ENCODE peak calls at places on chromosomes 1 and 21, in ten cellular contexts. One of them, this sample, is unnamed.

GRCh38 chr1:167683641-167684502 is 37.9 kb upstream of the MPZL1 start:
- DNase-seq in cardiac muscle cell: peak
- DNase-seq in IMR-90: peak
- DNase-seq in astrocyte: peak
- DNase-seq in GM23338: peak
- DNase-seq in body of pancreas: no peak
- DNase-seq in breast epithelium: no peak
- DNase-seq in uterus: peak
- DNase-seq in neural crest cell: no peak
- DNase-seq in astrocyte of the cerebellum: no peak
- DNase-seq in this sample: no peak

GRCh38 chr1:119188926-119189325 is 48.5 kb upstream of the WARS2 start:
- DNase-seq in uterus: no peak
- DNase-seq in breast epithelium: no peak
- DNase-seq in body of pancreas: no peak
- DNase-seq in astrocyte of the cerebellum: no peak
- DNase-seq in cardiac muscle cell: no peak
- DNase-seq in IMR-90: peak
- DNase-seq in GM23338: no peak
- DNase-seq in astrocyte: no peak
- DNase-seq in neural crest cell: no peak
- DNase-seq in this sample: no peak

GRCh38 chr1:39501666-39502065 is 10.2 kb downstream of the BMP8A start:
- DNase-seq in GM23338: no peak
- DNase-seq in astrocyte of the cerebellum: no peak
- DNase-seq in cardiac muscle cell: no peak
- DNase-seq in uterus: no peak
- DNase-seq in astrocyte: peak
- DNase-seq in IMR-90: peak
- DNase-seq in breast epithelium: no peak
- DNase-seq in body of pancreas: no peak
- DNase-seq in neural crest cell: no peak
- DNase-seq in this sample: no peak

GRCh38 chr1:210598135-210598652 is 269.5 kb downstream of the HHAT start:
- DNase-seq in uterus: no peak
- DNase-seq in astrocyte: peak
- DNase-seq in breast epithelium: no peak
- DNase-seq in IMR-90: peak
- DNase-seq in neural crest cell: no peak
- DNase-seq in astrocyte of the cerebellum: peak
- DNase-seq in GM23338: no peak
- DNase-seq in body of pancreas: peak
- DNase-seq in cardiac muscle cell: no peak
- DNase-seq in this sample: no peak

GRCh38 chr21:45224189-45224938 is 63.3 kb downstream of the POFUT2 start:
- DNase-seq in body of pancreas: no peak
- DNase-seq in astrocyte: no peak
- DNase-seq in astrocyte of the cerebellum: no peak
- DNase-seq in uterus: no peak
- DNase-seq in cardiac muscle cell: no peak
- DNase-seq in IMR-90: peak
- DNase-seq in neural crest cell: no peak
- DNase-seq in breast epithelium: no peak
- DNase-seq in GM23338: no peak
- DNase-seq in this sample: no peak

GRCh38 chr1:231315887-231316286 is 21.8 kb downstream of the EXOC8 start:
- DNase-seq in body of pancreas: peak
- DNase-seq in IMR-90: peak
- DNase-seq in GM23338: peak
- DNase-seq in astrocyte of the cerebellum: no peak
- DNase-seq in neural crest cell: no peak
- DNase-seq in breast epithelium: no peak
- DNase-seq in cardiac muscle cell: peak
- DNase-seq in astrocyte: no peak
- DNase-seq in uterus: no peak
- DNase-seq in this sample: peak

GRCh38 chr1:212311836-212312497 is 26.8 kb downstream of the PPP2R5A start:
- DNase-seq in astrocyte of the cerebellum: no peak
- DNase-seq in cardiac muscle cell: no peak
- DNase-seq in GM23338: no peak
- DNase-seq in IMR-90: peak
- DNase-seq in breast epithelium: no peak
- DNase-seq in neural crest cell: no peak
- DNase-seq in uterus: no peak
- DNase-seq in body of pancreas: no peak
- DNase-seq in astrocyte: peak
- DNase-seq in this sample: no peak

GRCh38 chr21:25881524-25882376 is 147.0 kb downstream of the GABPA start:
- DNase-seq in breast epithelium: peak
- DNase-seq in GM23338: peak
- DNase-seq in uterus: peak
- DNase-seq in astrocyte of the cerebellum: peak
- DNase-seq in body of pancreas: peak
- DNase-seq in neural crest cell: peak
- DNase-seq in IMR-90: peak
- DNase-seq in cardiac muscle cell: peak
- DNase-seq in astrocyte: peak
- DNase-seq in this sample: peak

GRCh38 chr1:243407284-243408018 is 151.6 kb downstream of the SDCCAG8 start:
- DNase-seq in cardiac muscle cell: no peak
- DNase-seq in neural crest cell: no peak
- DNase-seq in IMR-90: peak
- DNase-seq in GM23338: no peak
- DNase-seq in breast epithelium: no peak
- DNase-seq in astrocyte of the cerebellum: no peak
- DNase-seq in body of pancreas: no peak
- DNase-seq in uterus: no peak
- DNase-seq in astrocyte: peak
- DNase-seq in this sample: no peak

GRCh38 chr1:180773210-180773865 is 139.4 kb upstream of the KIAA1614 start:
- DNase-seq in GM23338: no peak
- DNase-seq in neural crest cell: no peak
- DNase-seq in astrocyte of the cerebellum: no peak
- DNase-seq in astrocyte: peak
- DNase-seq in breast epithelium: no peak
- DNase-seq in cardiac muscle cell: no peak
- DNase-seq in uterus: no peak
- DNase-seq in IMR-90: peak
- DNase-seq in body of pancreas: no peak
- DNase-seq in this sample: no peak

DNA sequence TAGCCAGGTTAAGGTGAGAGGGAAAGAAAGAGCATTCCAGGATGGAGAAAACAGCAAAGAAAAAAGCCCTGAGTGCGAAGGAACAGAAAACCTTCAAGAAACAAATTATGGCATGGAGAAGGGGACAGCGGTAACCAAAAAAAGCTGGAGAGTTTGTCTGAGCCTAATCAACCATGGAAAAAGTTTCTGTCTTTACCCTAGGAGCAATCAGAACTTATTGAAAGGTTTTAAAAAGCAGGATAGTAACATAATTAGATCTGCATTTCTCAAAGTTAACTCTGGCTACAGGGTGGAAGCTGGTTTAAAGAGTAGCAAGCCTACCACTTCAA is 26.1 kb upstream of the HPDL start:
- DNase-seq in body of pancreas: no peak
- DNase-seq in cardiac muscle cell: no peak
- DNase-seq in breast epithelium: no peak
- DNase-seq in GM23338: no peak
- DNase-seq in astrocyte: no peak
- DNase-seq in astrocyte of the cerebellum: no peak
- DNase-seq in IMR-90: no peak
- DNase-seq in uterus: no peak
- DNase-seq in neural crest cell: no peak
- DNase-seq in this sample: no peak
- TF ChIP-seq CTCF in body of pancreas: no peak
- TF ChIP-seq CTCF in cardiac muscle cell: no peak
- TF ChIP-seq CTCF in breast epithelium: no peak
- TF ChIP-seq CTCF in GM23338: no peak
- TF ChIP-seq CTCF in astrocyte: no peak
- TF ChIP-seq CTCF in astrocyte of the cerebellum: no peak
- TF ChIP-seq CTCF in IMR-90: no peak
- TF ChIP-seq CTCF in uterus: no peak
- TF ChIP-seq CTCF in neural crest cell: no peak
- TF ChIP-seq CTCF in this sample: no peak

DNA sequence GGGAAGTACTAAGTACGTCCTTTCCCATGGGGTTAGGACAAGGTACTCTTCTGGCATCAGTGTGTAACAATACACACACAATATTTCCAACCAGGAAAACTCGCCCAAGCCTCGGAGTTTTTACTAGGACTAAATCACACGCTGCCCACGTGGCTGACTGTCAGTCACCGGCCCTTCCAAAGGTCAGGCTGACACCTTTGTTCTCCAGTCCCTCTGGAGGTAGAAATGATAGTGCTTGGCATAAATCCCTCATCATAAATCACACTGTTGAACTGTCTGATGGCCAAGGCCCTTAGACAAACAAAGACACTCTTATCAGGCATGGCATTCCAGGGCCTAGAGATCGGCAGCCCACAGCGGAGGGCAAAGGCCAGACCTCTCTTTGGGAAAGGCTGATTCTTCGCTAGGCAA is 16.9 kb upstream of the SLAMF9 start:
- DNase-seq in breast epithelium: no peak
- DNase-seq in body of pancreas: peak
- DNase-seq in IMR-90: no peak
- DNase-seq in neural crest cell: no peak
- DNase-seq in uterus: no peak
- DNase-seq in GM23338: no peak
- DNase-seq in astrocyte: no peak
- DNase-seq in astrocyte of the cerebellum: no peak
- DNase-seq in cardiac muscle cell: peak
- DNase-seq in this sample: no peak
- TF ChIP-seq CTCF in breast epithelium: no peak
- TF ChIP-seq CTCF in body of pancreas: no peak
- TF ChIP-seq CTCF in IMR-90: no peak
- TF ChIP-seq CTCF in neural crest cell: no peak
- TF ChIP-seq CTCF in uterus: no peak
- TF ChIP-seq CTCF in GM23338: no peak
- TF ChIP-seq CTCF in astrocyte: no peak
- TF ChIP-seq CTCF in astrocyte of the cerebellum: no peak
- TF ChIP-seq CTCF in cardiac muscle cell: no peak
- TF ChIP-seq CTCF in this sample: no peak

DNA sequence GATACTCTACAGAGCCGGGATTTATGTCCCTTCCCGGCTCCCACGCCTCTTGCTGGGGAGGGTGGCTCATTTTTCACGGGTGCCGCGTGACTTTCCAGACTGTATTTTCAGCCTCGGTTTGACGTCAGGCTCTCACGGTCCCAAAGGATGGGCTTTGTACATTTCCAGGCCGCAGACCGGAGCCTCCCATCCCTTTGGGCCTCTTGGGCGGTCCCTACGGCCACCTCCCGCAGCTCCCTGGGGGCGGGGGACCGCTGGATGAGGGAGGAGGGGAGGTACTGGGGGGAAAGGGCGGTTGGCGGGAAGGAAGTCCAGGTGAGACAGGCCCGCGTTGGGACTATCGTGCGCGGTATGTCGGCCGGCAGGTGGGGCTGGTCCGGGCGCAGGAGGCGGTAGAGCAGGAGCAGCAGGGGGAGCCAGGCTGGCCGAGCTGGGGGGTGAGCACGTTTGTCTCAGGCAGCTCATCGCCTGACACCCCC is 17.9 kb downstream of the UBL4B start:
- DNase-seq in IMR-90: no peak
- DNase-seq in astrocyte of the cerebellum: no peak
- DNase-seq in GM23338: peak
- DNase-seq in neural crest cell: no peak
- DNase-seq in breast epithelium: no peak
- DNase-seq in astrocyte: no peak
- DNase-seq in body of pancreas: peak
- DNase-seq in cardiac muscle cell: no peak
- DNase-seq in uterus: no peak
- DNase-seq in this sample: no peak
- TF ChIP-seq CTCF in IMR-90: no peak
- TF ChIP-seq CTCF in astrocyte of the cerebellum: no peak
- TF ChIP-seq CTCF in GM23338: peak
- TF ChIP-seq CTCF in neural crest cell: no peak
- TF ChIP-seq CTCF in breast epithelium: no peak
- TF ChIP-seq CTCF in astrocyte: no peak
- TF ChIP-seq CTCF in body of pancreas: peak
- TF ChIP-seq CTCF in cardiac muscle cell: peak
- TF ChIP-seq CTCF in uterus: no peak
- TF ChIP-seq CTCF in this sample: no peak

GRCh38 chr1:205227584-205228006 is at the start of gene TMCC2:
- DNase-seq in uterus: peak
- DNase-seq in IMR-90: peak
- DNase-seq in cardiac muscle cell: peak
- DNase-seq in astrocyte: peak
- DNase-seq in astrocyte of the cerebellum: no peak
- DNase-seq in body of pancreas: peak
- DNase-seq in GM23338: peak
- DNase-seq in neural crest cell: peak
- DNase-seq in breast epithelium: peak
- DNase-seq in this sample: peak

GRCh38 chr1:205224736-205225135 is 3.0 kb upstream of the TMCC2 start:
- DNase-seq in uterus: no peak
- DNase-seq in breast epithelium: no peak
- DNase-seq in neural crest cell: no peak
- DNase-seq in body of pancreas: no peak
- DNase-seq in GM23338: no peak
- DNase-seq in IMR-90: no peak
- DNase-seq in astrocyte of the cerebellum: no peak
- DNase-seq in astrocyte: no peak
- DNase-seq in cardiac muscle cell: no peak
- DNase-seq in this sample: no peak

GRCh38 chr1:205228052-205228451 is 306 bp downstream of the TMCC2 start:
- DNase-seq in astrocyte: no peak
- DNase-seq in uterus: no peak
- DNase-seq in neural crest cell: no peak
- DNase-seq in IMR-90: no peak
- DNase-seq in astrocyte of the cerebellum: no peak
- DNase-seq in body of pancreas: no peak
- DNase-seq in cardiac muscle cell: no peak
- DNase-seq in breast epithelium: no peak
- DNase-seq in GM23338: no peak
- DNase-seq in this sample: no peak

GRCh38 chr1:205225901-205226765 is 1.6 kb upstream of the TMCC2 start:
- DNase-seq in body of pancreas: peak
- DNase-seq in cardiac muscle cell: no peak
- DNase-seq in neural crest cell: no peak
- DNase-seq in IMR-90: no peak
- DNase-seq in GM23338: no peak
- DNase-seq in breast epithelium: no peak
- DNase-seq in astrocyte: peak
- DNase-seq in astrocyte of the cerebellum: no peak
- DNase-seq in uterus: peak
- DNase-seq in this sample: no peak

DNA sequence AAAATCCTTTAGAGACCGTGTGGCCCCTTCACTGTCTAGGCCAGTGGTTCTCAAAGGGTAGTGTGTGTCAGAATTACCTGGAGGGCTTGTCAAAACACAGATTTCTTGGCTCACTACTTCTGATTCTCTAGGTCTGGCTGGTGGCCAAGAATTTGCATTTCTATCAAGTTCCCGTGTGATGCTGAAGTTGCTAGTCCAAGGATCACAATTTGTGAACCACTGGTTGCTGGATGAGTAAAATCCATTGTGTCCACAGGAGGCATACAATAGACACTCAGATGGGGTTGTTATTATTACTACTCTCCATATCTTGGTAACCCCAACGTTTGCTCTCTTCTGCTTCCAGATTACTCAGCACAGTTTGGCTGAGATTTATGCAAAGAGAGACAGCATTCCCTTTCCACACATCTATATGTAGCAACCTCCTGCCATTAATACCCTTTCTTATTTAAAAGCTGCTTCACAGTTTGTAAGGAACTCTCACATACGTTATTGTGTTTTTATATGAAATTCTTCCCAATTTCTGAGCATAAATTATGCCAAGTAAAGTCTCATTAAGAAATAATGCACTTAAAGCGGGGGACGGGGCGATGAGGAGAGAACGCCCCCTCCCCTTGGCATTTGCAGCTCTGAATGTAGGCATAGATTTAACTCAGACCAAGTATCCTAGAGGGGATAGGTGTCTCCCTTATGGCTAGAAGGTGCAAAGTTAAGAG is 720 bp upstream of the TMCC2 start:
- DNase-seq in GM23338: no peak
- DNase-seq in body of pancreas: no peak
- DNase-seq in breast epithelium: no peak
- DNase-seq in astrocyte: peak
- DNase-seq in neural crest cell: no peak
- DNase-seq in cardiac muscle cell: no peak
- DNase-seq in astrocyte of the cerebellum: no peak
- DNase-seq in uterus: peak
- DNase-seq in IMR-90: peak
- DNase-seq in this sample: peak
- TF ChIP-seq CTCF in GM23338: no peak
- TF ChIP-seq CTCF in body of pancreas: no peak
- TF ChIP-seq CTCF in breast epithelium: no peak
- TF ChIP-seq CTCF in astrocyte: peak
- TF ChIP-seq CTCF in neural crest cell: no peak
- TF ChIP-seq CTCF in cardiac muscle cell: no peak
- TF ChIP-seq CTCF in astrocyte of the cerebellum: no peak
- TF ChIP-seq CTCF in uterus: no peak
- TF ChIP-seq CTCF in IMR-90: peak
- TF ChIP-seq CTCF in this sample: no peak

This sample was measured in mesothelial cell of epicardium.